ENCODE peak calls at places on chromosomes 12 and 14, in six cellular contexts. One of them, this sample, is unnamed.

GRCh38 chr14:46344327-46344937 is 307.1 kb downstream of the RPL10L start:
- DNase-seq in heart left ventricle: no peak
- DNase-seq in GM12864: no peak
- DNase-seq in AG04449: no peak
- DNase-seq in GM20000: peak
- DNase-seq in glutamatergic neuron: no peak
- DNase-seq in this sample: no peak

GRCh38 chr12:118537481-118537917 is 161.1 kb downstream of the SUDS3 start:
- DNase-seq in AG04449: no peak
- DNase-seq in glutamatergic neuron: peak
- DNase-seq in GM20000: no peak
- DNase-seq in heart left ventricle: peak
- DNase-seq in GM12864: no peak
- DNase-seq in this sample: no peak

GRCh38 chr14:92105073-92105844 is 1.1 kb downstream of the ATXN3 start:
- DNase-seq in GM12864: no peak
- DNase-seq in AG04449: no peak
- DNase-seq in glutamatergic neuron: no peak
- DNase-seq in heart left ventricle: no peak
- DNase-seq in GM20000: peak
- DNase-seq in this sample: no peak

GRCh38 chr14:65502676-65503124 is 90.2 kb downstream of the FUT8 start:
- DNase-seq in AG04449: peak
- DNase-seq in glutamatergic neuron: no peak
- DNase-seq in GM20000: no peak
- DNase-seq in GM12864: no peak
- DNase-seq in heart left ventricle: no peak
- DNase-seq in this sample: no peak

GRCh38 chr14:24662753-24663152 is 28.8 kb upstream of the GZMB start:
- DNase-seq in heart left ventricle: peak
- DNase-seq in AG04449: no peak
- DNase-seq in glutamatergic neuron: no peak
- DNase-seq in GM12864: no peak
- DNase-seq in GM20000: no peak
- DNase-seq in this sample: no peak

GRCh38 chr14:85532981-85533820 is 3.3 kb downstream of the FLRT2 start:
- DNase-seq in AG04449: no peak
- DNase-seq in GM12864: no peak
- DNase-seq in GM20000: peak
- DNase-seq in glutamatergic neuron: peak
- DNase-seq in heart left ventricle: peak
- DNase-seq in this sample: no peak

GRCh38 chr12:123621619-123622530 is 11.6 kb downstream of the EIF2B1 start:
- DNase-seq in heart left ventricle: no peak
- DNase-seq in GM20000: no peak
- DNase-seq in glutamatergic neuron: no peak
- DNase-seq in GM12864: no peak
- DNase-seq in AG04449: no peak
- DNase-seq in this sample: no peak

GRCh38 chr12:43816168-43816567 is 10.1 kb upstream of the TWF1 start:
- DNase-seq in AG04449: no peak
- DNase-seq in heart left ventricle: no peak
- DNase-seq in GM20000: no peak
- DNase-seq in GM12864: no peak
- DNase-seq in glutamatergic neuron: no peak
- DNase-seq in this sample: no peak

GRCh38 chr14:24436355-24437019 is 6.1 kb downstream of the SDR39U1 start:
- DNase-seq in GM20000: peak
- DNase-seq in GM12864: peak
- DNase-seq in glutamatergic neuron: peak
- DNase-seq in heart left ventricle: peak
- DNase-seq in AG04449: no peak
- DNase-seq in this sample: no peak

GRCh38 chr12:3161861-3162260 is 84.7 kb downstream of the TSPAN9 start:
- DNase-seq in glutamatergic neuron: no peak
- DNase-seq in GM12864: no peak
- DNase-seq in heart left ventricle: no peak
- DNase-seq in AG04449: no peak
- DNase-seq in GM20000: no peak
- DNase-seq in this sample: peak

GRCh38 chr14:88411039-88411438 is 25.6 kb downstream of the SPATA7 start:
- DNase-seq in GM12864: no peak
- DNase-seq in glutamatergic neuron: no peak
- DNase-seq in GM20000: no peak
- DNase-seq in heart left ventricle: no peak
- DNase-seq in AG04449: no peak
- DNase-seq in this sample: no peak

GRCh38 chr14:68033533-68033932 is 214.0 kb downstream of the RAD51B start:
- DNase-seq in glutamatergic neuron: no peak
- DNase-seq in GM12864: no peak
- DNase-seq in GM20000: no peak
- DNase-seq in heart left ventricle: no peak
- DNase-seq in AG04449: no peak
- DNase-seq in this sample: no peak

GRCh38 chr12:85627584-85627983 is 208.6 kb downstream of the RASSF9 start:
- DNase-seq in glutamatergic neuron: no peak
- DNase-seq in GM20000: no peak
- DNase-seq in AG04449: peak
- DNase-seq in GM12864: no peak
- DNase-seq in heart left ventricle: no peak
- DNase-seq in this sample: no peak

GRCh38 chr12:21294176-21294575 is 40.5 kb downstream of the SLCO1A2 start:
- DNase-seq in heart left ventricle: no peak
- DNase-seq in GM20000: no peak
- DNase-seq in GM12864: no peak
- DNase-seq in glutamatergic neuron: no peak
- DNase-seq in AG04449: no peak
- DNase-seq in this sample: no peak

GRCh38 chr12:761276-761675 is 8.9 kb downstream of the WNK1 start:
- DNase-seq in GM12864: no peak
- DNase-seq in AG04449: no peak
- DNase-seq in glutamatergic neuron: no peak
- DNase-seq in GM20000: no peak
- DNase-seq in heart left ventricle: no peak
- DNase-seq in this sample: no peak

GRCh38 chr12:644818-645552 is 18.3 kb downstream of the NINJ2 start:
- DNase-seq in AG04449: no peak
- DNase-seq in GM12864: no peak
- DNase-seq in GM20000: no peak
- DNase-seq in glutamatergic neuron: no peak
- DNase-seq in heart left ventricle: no peak
- DNase-seq in this sample: no peak

DNA sequence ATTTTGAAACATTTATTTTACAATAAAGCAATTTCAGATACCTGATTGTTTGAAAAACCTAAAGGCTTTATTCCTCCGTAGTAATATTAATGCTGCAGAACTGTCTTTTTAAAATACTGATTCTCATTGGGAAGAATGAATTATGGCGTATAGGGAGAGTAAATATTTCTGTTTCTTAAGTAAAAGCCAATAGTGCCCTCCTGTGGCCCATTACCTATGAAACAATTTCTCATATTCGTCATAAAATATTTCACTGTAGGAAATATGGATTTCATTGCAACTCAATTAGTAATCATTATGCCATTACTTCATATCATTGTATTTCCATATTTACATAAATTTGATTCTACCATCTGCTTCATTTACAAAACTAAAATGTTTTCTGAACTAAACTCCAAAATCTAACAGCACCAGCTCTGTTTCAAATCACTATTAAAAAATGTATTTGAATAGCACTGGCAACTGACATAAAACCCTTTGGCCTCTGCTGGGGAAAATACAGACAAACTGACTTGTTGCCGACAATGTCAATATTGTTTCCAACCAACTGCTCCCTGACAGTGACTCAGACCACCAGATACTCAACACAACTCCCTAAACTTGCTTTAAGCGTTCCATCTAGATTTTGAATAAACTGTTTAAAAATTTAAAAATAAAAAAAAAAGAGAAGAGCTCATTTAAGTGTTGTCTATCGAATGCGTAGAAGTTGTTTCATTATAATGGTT is 290.3 kb downstream of the NAV3 start:
- DNase-seq in glutamatergic neuron: no peak
- DNase-seq in AG04449: no peak
- DNase-seq in heart left ventricle: no peak
- DNase-seq in GM12864: no peak
- DNase-seq in GM20000: peak
- DNase-seq in this sample: no peak
- TF ChIP-seq CTCF in glutamatergic neuron: no peak
- TF ChIP-seq CTCF in AG04449: no peak
- TF ChIP-seq CTCF in heart left ventricle: no peak
- TF ChIP-seq CTCF in GM12864: no peak
- TF ChIP-seq CTCF in GM20000: no peak
- TF ChIP-seq CTCF in this sample: peak

GRCh38 chr14:50062438-50063039 is 53.8 kb downstream of the VCPKMT start:
- DNase-seq in GM12864: no peak
- DNase-seq in glutamatergic neuron: no peak
- DNase-seq in GM20000: peak
- DNase-seq in heart left ventricle: no peak
- DNase-seq in AG04449: no peak
- DNase-seq in this sample: peak

GRCh38 chr14:50063876-50064420 is 52.4 kb downstream of the VCPKMT start:
- DNase-seq in glutamatergic neuron: no peak
- DNase-seq in AG04449: no peak
- DNase-seq in GM12864: no peak
- DNase-seq in GM20000: no peak
- DNase-seq in heart left ventricle: no peak
- DNase-seq in this sample: peak

GRCh38 chr14:50061664-50062437 is 54.5 kb downstream of the VCPKMT start:
- DNase-seq in heart left ventricle: no peak
- DNase-seq in GM20000: peak
- DNase-seq in AG04449: no peak
- DNase-seq in GM12864: peak
- DNase-seq in glutamatergic neuron: peak
- DNase-seq in this sample: peak

GRCh38 chr14:50059773-50060629 is 56.4 kb downstream of the VCPKMT start:
- DNase-seq in glutamatergic neuron: no peak
- DNase-seq in AG04449: no peak
- DNase-seq in GM20000: no peak
- DNase-seq in GM12864: no peak
- DNase-seq in heart left ventricle: no peak
- DNase-seq in this sample: peak

DNA sequence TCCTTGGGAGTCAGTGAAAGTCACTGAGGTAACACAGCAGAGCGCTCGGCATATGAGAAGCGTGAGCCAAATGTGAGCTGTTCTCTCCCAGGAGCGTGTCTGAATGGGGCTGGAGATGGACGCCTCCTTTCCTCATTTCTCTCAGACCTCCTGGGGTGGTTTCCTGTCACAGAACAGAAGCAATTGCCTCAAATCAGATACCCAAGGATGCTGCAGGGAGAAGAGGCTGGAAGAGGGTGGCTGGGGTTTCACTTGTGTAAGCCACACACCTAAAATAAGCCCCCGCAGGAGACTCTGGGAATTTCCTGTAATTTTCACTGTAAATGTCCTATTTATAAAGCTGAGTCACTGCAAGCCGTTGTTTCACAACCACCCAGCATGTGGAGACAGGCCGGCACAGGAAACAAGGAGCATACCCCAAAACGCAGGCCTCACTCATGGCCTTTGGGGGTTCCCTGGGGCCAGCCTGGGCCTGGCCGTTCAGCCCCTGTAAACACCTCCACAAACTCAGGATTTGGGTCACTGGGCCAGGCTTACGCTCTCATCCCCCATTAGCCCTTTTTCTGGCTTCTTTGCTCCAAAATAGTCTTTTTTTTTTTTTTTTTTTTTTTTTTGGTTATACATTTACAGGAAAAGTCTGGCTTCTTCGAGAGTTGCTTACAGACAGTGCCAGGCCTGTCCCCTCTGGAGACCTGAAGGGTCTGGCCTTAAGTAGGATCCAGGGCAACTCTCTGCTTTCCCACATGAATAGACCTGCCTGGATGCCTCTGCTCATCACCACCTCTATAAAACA is 55.3 kb downstream of the VCPKMT start:
- DNase-seq in AG04449: peak
- DNase-seq in glutamatergic neuron: no peak
- DNase-seq in heart left ventricle: peak
- DNase-seq in GM12864: no peak
- DNase-seq in GM20000: peak
- DNase-seq in this sample: peak
- TF ChIP-seq CTCF in AG04449: no peak
- TF ChIP-seq CTCF in glutamatergic neuron: peak
- TF ChIP-seq CTCF in heart left ventricle: no peak
- TF ChIP-seq CTCF in GM12864: no peak
- TF ChIP-seq CTCF in GM20000: no peak
- TF ChIP-seq CTCF in this sample: no peak

GRCh38 chr14:77151245-77151644 is 9.7 kb upstream of the ZDHHC22 start:
- DNase-seq in GM20000: no peak
- DNase-seq in heart left ventricle: no peak
- DNase-seq in glutamatergic neuron: peak
- DNase-seq in GM12864: no peak
- DNase-seq in AG04449: no peak
- DNase-seq in this sample: peak
- TF ChIP-seq CTCF in GM20000: peak
- TF ChIP-seq CTCF in heart left ventricle: no peak
- TF ChIP-seq CTCF in glutamatergic neuron: peak
- TF ChIP-seq CTCF in GM12864: peak
- TF ChIP-seq CTCF in AG04449: peak
- TF ChIP-seq CTCF in this sample: no peak

GRCh38 chr14:22164616-22165015 is 424.4 kb downstream of the DAD1 start:
- DNase-seq in GM12864: no peak
- DNase-seq in GM20000: no peak
- DNase-seq in AG04449: no peak
- DNase-seq in glutamatergic neuron: no peak
- DNase-seq in heart left ventricle: no peak
- DNase-seq in this sample: no peak

GRCh38 chr14:22163051-22163450 is 426.0 kb downstream of the DAD1 start:
- DNase-seq in GM12864: no peak
- DNase-seq in heart left ventricle: no peak
- DNase-seq in GM20000: no peak
- DNase-seq in AG04449: no peak
- DNase-seq in glutamatergic neuron: no peak
- DNase-seq in this sample: no peak

DNA sequence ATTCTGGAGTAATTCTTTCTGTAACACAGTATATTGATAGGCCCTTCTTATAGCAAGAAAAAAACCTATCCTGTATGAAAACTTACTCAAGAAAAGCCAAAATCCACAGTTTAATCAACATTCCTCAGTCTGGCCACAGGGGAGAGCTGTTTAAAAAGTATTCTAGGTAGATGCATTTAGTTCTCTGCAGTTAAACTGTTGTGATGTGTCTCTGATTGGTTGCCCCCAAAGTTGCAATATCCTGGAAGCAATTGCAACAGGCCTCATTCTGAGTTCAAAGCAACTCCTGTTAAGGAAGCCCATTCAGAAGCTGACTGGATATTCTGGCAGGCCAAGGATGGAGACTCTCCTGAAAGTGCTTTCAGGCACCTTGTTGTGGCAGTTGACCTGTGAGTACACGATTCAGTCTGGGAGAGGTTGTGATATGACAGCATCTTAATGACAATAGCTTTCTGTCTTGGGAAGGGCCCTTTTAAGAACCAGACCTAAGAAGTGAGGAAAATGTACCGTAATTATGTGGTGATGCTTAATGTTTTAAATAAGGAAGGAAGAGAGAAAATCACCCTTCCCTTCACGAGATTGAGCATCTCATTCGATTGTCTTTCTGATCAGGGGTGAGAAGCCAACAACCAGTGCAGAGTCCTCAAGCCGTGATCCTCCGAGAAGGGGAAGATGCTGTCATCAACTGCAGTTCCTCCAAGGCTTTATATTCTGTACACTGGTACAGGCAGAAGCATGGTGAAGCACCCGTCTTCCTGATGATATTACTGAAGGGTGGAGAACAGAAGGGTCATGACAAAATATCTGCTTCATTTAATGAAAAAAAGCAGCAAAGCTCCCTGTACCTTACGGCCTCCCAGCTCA is 420.7 kb downstream of the DAD1 start:
- DNase-seq in AG04449: no peak
- DNase-seq in GM12864: no peak
- DNase-seq in heart left ventricle: no peak
- DNase-seq in glutamatergic neuron: no peak
- DNase-seq in GM20000: no peak
- DNase-seq in this sample: no peak
- TF ChIP-seq CTCF in AG04449: no peak
- TF ChIP-seq CTCF in GM12864: no peak
- TF ChIP-seq CTCF in heart left ventricle: no peak
- TF ChIP-seq CTCF in glutamatergic neuron: no peak
- TF ChIP-seq CTCF in GM20000: no peak
- TF ChIP-seq CTCF in this sample: no peak